ENCODE peak calls at places on chromosomes 12 and 14, in seven cellular contexts. Y, T, M, W, D, P and V are unnamed samples.

GRCh38 chr12:54658306-54659264 is 10.4 kb upstream of the DCD start:
- DNase-seq in Y (peak; percentile 31), T (no peak), M (peak; percentile 63), W (peak; percentile 78), D (peak; percentile 13), P (no peak), V (no peak)

GRCh38 chr12:19530631-19531020 is 91.3 kb downstream of the AEBP2 start:
- DNase-seq in Y (no peak), T (no peak), M (no peak), W (no peak), D (no peak), P (no peak), V (no peak)

GRCh38 chr12:132250707-132251106 is 78.7 kb downstream of the GALNT9 start:
- DNase-seq in Y (no peak), T (no peak), M (no peak), W (no peak), D (no peak), P (no peak), V (no peak)

GRCh38 chr12:131773582-131774221 is 54.5 kb upstream of the MMP17 start:
- DNase-seq in Y (no peak), T (no peak), M (no peak), W (peak; percentile 68), D (no peak), P (no peak), V (no peak)

GRCh38 chr14:49959822-49960408 is 67.0 kb downstream of the ARF6 start:
- DNase-seq in Y (peak; percentile 99), T (peak; percentile 80), M (peak; percentile 71), W (peak; percentile 41), D (no peak), P (no peak), V (no peak)

GRCh38 chr14:76901171-76902055 is 75.2 kb downstream of the LRRC74A start:
- DNase-seq in Y (no peak), T (no peak), M (no peak), W (no peak), D (no peak), P (no peak), V (no peak)

GRCh38 chr12:51160814-51161459 is 12.0 kb downstream of the TFCP2 start:
- DNase-seq in Y (no peak), T (no peak), M (no peak), W (no peak), D (no peak), P (peak; percentile 31), V (no peak)

GRCh38 chr12:77124767-77125166 is 59.4 kb upstream of the E2F7 start:
- DNase-seq in Y (no peak), T (no peak), M (no peak), W (no peak), D (no peak), P (peak; percentile 24), V (no peak)

GRCh38 chr12:106118-106561 is 39.6 kb downstream of the IQSEC3 start:
- DNase-seq in Y (peak; percentile 78), T (no peak), M (no peak), W (peak; percentile 93), D (no peak), P (no peak), V (no peak)

GRCh38 chr14:77106666-77107065 is 8.6 kb downstream of the CIPC start:
- DNase-seq in Y (no peak), T (no peak), M (no peak), W (no peak), D (no peak), P (no peak), V (no peak)

GRCh38 chr12:131093971-131094830 is 140.5 kb downstream of the ADGRD1 start:
- DNase-seq in Y (no peak), T (no peak), M (no peak), W (no peak), D (no peak), P (no peak), V (no peak)

GRCh38 chr12:131865196-131865875 is 29.1 kb upstream of the ULK1 start:
- DNase-seq in Y (no peak), T (no peak), M (peak; percentile 97), W (no peak), D (no peak), P (no peak), V (no peak)

GRCh38 chr14:101193845-101194355 is 290.4 kb upstream of the RTL1 start:
- DNase-seq in Y (no peak), T (no peak), M (no peak), W (no peak), D (no peak), P (no peak), V (no peak)

GRCh38 chr14:49984419-49984818 is 91.5 kb downstream of the ARF6 start:
- DNase-seq in Y (no peak), T (no peak), M (no peak), W (no peak), D (no peak), P (no peak), V (no peak)

GRCh38 chr12:87509233-87509820 is 519.9 kb downstream of the C12orf50 start:
- DNase-seq in Y (peak; percentile 64), T (no peak), M (peak; percentile 74), W (peak; percentile 3), D (no peak), P (peak; percentile 45), V (no peak)

GRCh38 chr12:57151741-57152407 is 4.5 kb upstream of the LRP1-AS start:
- DNase-seq in Y (no peak), T (no peak), M (peak; percentile 35), W (no peak), D (no peak), P (peak; percentile 87), V (no peak)

GRCh38 chr12:121709478-121709890 is 3.1 kb upstream of the TMEM120B start:
- DNase-seq in Y (no peak), T (no peak), M (peak; percentile 30), W (no peak), D (no peak), P (peak; percentile 16), V (no peak)

GRCh38 chr14:68408680-68409079 is 384.2 kb downstream of the ZFP36L1 start:
- DNase-seq in Y (no peak), T (no peak), M (no peak), W (peak; percentile 4), D (no peak), P (no peak), V (peak; percentile 34)

GRCh38 chr12:66859751-66860440 is 181.0 kb upstream of the GRIP1 start:
- DNase-seq in Y (no peak), T (no peak), M (no peak), W (peak; percentile 16), D (no peak), P (no peak), V (no peak)

GRCh38 chr12:104669851-104670337 is 213.1 kb downstream of the CHST11 start:
- DNase-seq in Y (no peak), T (no peak), M (no peak), W (peak; percentile 3), D (no peak), P (no peak), V (peak; percentile 35)

GRCh38 chr14:51972566-51972965 is 16.8 kb upstream of the RTRAF start:
- DNase-seq in Y (no peak), T (no peak), M (no peak), W (no peak), D (no peak), P (no peak), V (no peak)

GRCh38 chr12:106682594-106683234 is 91.8 kb upstream of the RIC8B start:
- DNase-seq in Y (no peak), T (no peak), M (peak; percentile 67), W (peak; percentile 28), D (no peak), P (peak; percentile 1), V (no peak)

GRCh38 chr12:116943419-116944372 is 32.9 kb downstream of the FBXW8 start:
- DNase-seq in Y (no peak), T (no peak), M (no peak), W (peak; percentile 15), D (no peak), P (no peak), V (no peak)

GRCh38 chr14:51394804-51395203 is 154.8 kb downstream of the TMX1 start:
- DNase-seq in Y (no peak), T (no peak), M (no peak), W (no peak), D (no peak), P (no peak), V (no peak)

GRCh38 chr12:113184900-113185179 is 438 bp downstream of the DDX54 start:
- DNase-seq in Y (peak; percentile 65), T (peak; percentile 55), M (peak; percentile 96), W (peak; percentile 96), D (peak; percentile 72), P (peak; percentile 83), V (peak; percentile 88)

GRCh38 chr14:33897382-33897781 is 53.5 kb downstream of the EGLN3 start:
- DNase-seq in Y (no peak), T (no peak), M (no peak), W (no peak), D (no peak), P (no peak), V (no peak)

GRCh38 chr12:57477710-57478681 is 1.7 kb downstream of the ARHGAP9 start:
- DNase-seq in Y (no peak), T (no peak), M (no peak), W (peak; percentile 67), D (no peak), P (no peak), V (peak; percentile 77)

GRCh38 chr12:67388331-67389163 is 119.4 kb downstream of the CAND1 start:
- DNase-seq in Y (peak; percentile 19), T (peak; percentile 17), M (no peak), W (peak; percentile 18), D (no peak), P (no peak), V (no peak)

GRCh38 chr12:102438047-102438822 is 42.1 kb downstream of the IGF1 start:
- DNase-seq in Y (no peak), T (no peak), M (no peak), W (no peak), D (no peak), P (no peak), V (no peak)

GRCh38 chr12:102479099-102479887 is 1.1 kb downstream of the IGF1 start:
- DNase-seq in Y (no peak), T (no peak), M (no peak), W (no peak), D (no peak), P (no peak), V (no peak)

GRCh38 chr12:19431407-19432308 is 7.6 kb upstream of the AEBP2 start:
- DNase-seq in Y (no peak), T (peak; percentile 21), M (peak; percentile 42), W (no peak), D (no peak), P (peak; percentile 51), V (no peak)

GRCh38 chr12:120290541-120291312 is 976 bp downstream of the RNU4-2 start:
- DNase-seq in Y (no peak), T (no peak), M (no peak), W (no peak), D (no peak), P (no peak), V (peak; percentile 18)

GRCh38 chr14:77059276-77059934 is 30.9 kb upstream of the IRF2BPL start:
- DNase-seq in Y (no peak), T (peak; percentile 22), M (no peak), W (no peak), D (no peak), P (peak; percentile 55), V (no peak)

GRCh38 chr14:68548194-68549056 is 244.4 kb downstream of the ZFP36L1 start:
- DNase-seq in Y (no peak), T (no peak), M (no peak), W (no peak), D (no peak), P (peak; percentile 95), V (no peak)

GRCh38 chr12:93524386-93525133 is 47.9 kb upstream of the SOCS2 start:
- DNase-seq in Y (no peak), T (no peak), M (no peak), W (no peak), D (no peak), P (no peak), V (no peak)

GRCh38 chr12:45130881-45131281 is 80.0 kb upstream of the DBX2 start:
- DNase-seq in Y (peak; percentile 41), T (peak; percentile 69), M (peak; percentile 66), W (peak; percentile 86), D (no peak), P (peak; percentile 31), V (no peak)

GRCh38 chr12:122880668-122881067 is 15.3 kb downstream of the VPS37B start:
- DNase-seq in Y (no peak), T (peak; percentile 32), M (peak; percentile 64), W (peak; percentile 71), D (no peak), P (peak; percentile 73), V (no peak)

GRCh38 chr14:70489579-70490175 is 37.7 kb downstream of the ADAM21 start:
- DNase-seq in Y (no peak), T (no peak), M (no peak), W (no peak), D (no peak), P (no peak), V (no peak)